ENCODE peak calls at places on chromosomes 4 and X, in four cellular contexts. U, P, N and K are unnamed samples.

GRCh38 chr4:53885668-53886067 is 178.7 kb downstream of the CHIC2 start:
- DNase-seq in U (no peak), P (no peak), N (no peak), K (no peak)

GRCh38 chr4:11904991-11905760 is 476.5 kb upstream of the HS3ST1 start:
- DNase-seq in U (no peak), P (no peak), N (no peak), K (peak; percentile 6)

GRCh38 chr4:186669159-186669720 is 54.4 kb downstream of the FAT1 start:
- DNase-seq in U (no peak), P (no peak), N (peak; percentile 53), K (peak; percentile 56)

GRCh38 chr4:182193261-182193660 is 49.9 kb upstream of the TENM3 start:
- DNase-seq in U (no peak), P (no peak), N (no peak), K (no peak)

GRCh38 chrX:10050481-10050880 is 83.3 kb downstream of the CLDN34 start:
- DNase-seq in U (no peak), P (no peak), N (no peak), K (no peak)

GRCh38 chrX:9947395-9947794 is 19.8 kb upstream of the CLDN34 start:
- DNase-seq in U (no peak), P (no peak), N (no peak), K (no peak)

GRCh38 chr4:101050836-101051205 is 296.5 kb downstream of the PPP3CA start:
- DNase-seq in U (no peak), P (no peak), N (no peak), K (no peak)

GRCh38 chrX:39550795-39551361 is 546.9 kb downstream of the BCOR start:
- DNase-seq in U (no peak), P (no peak), N (no peak), K (peak; percentile 49)

GRCh38 chr4:149605601-149606378 is 209.9 kb downstream of the IQCM start:
- DNase-seq in U (no peak), P (peak; percentile 15), N (no peak), K (peak; percentile 18)

GRCh38 chr4:185640809-185641675 is 105.7 kb upstream of the PDLIM3 start:
- DNase-seq in U (no peak), P (peak; percentile 48), N (peak; percentile 18), K (peak; percentile 85)

GRCh38 chr4:4818440-4819212 is 40.8 kb upstream of the MSX1 start:
- DNase-seq in U (no peak), P (no peak), N (no peak), K (no peak)

GRCh38 chr4:132955146-132955545 is 193.9 kb upstream of the PCDH10 start:
- DNase-seq in U (no peak), P (no peak), N (no peak), K (no peak)